ENCODE peak calls at places on chromosomes 4 and X, in six cellular contexts. One of them, this sample, is unnamed.

GRCh38 chr4:185110375-185110823 is 32.7 kb upstream of the SLC25A4 start:
- DNase-seq in NCI-H2081: no peak
- DNase-seq in HEK293T: no peak
- DNase-seq in hypothalamus: no peak
- DNase-seq in IMR-90: no peak
- DNase-seq in activated CD8-positive, alpha-beta memory T cell treated with anti-CD3 and anti-CD28 coated beads for 4 hours: no peak
- DNase-seq in this sample: no peak

GRCh38 chrX:18377802-18378201 is 23.3 kb upstream of the SCML2 start:
- DNase-seq in HEK293T: peak
- DNase-seq in activated CD8-positive, alpha-beta memory T cell treated with anti-CD3 and anti-CD28 coated beads for 4 hours: no peak
- DNase-seq in NCI-H2081: peak
- DNase-seq in hypothalamus: no peak
- DNase-seq in IMR-90: peak
- DNase-seq in this sample: peak

GRCh38 chrX:45756562-45756961 is 555.9 kb upstream of the DIPK2B start:
- DNase-seq in HEK293T: no peak
- DNase-seq in IMR-90: no peak
- DNase-seq in hypothalamus: no peak
- DNase-seq in activated CD8-positive, alpha-beta memory T cell treated with anti-CD3 and anti-CD28 coated beads for 4 hours: no peak
- DNase-seq in NCI-H2081: peak
- DNase-seq in this sample: no peak

GRCh38 chrX:133660356-133660755 is 245.1 kb upstream of the GPC4 start:
- DNase-seq in activated CD8-positive, alpha-beta memory T cell treated with anti-CD3 and anti-CD28 coated beads for 4 hours: no peak
- DNase-seq in NCI-H2081: no peak
- DNase-seq in HEK293T: no peak
- DNase-seq in IMR-90: peak
- DNase-seq in hypothalamus: no peak
- DNase-seq in this sample: no peak

GRCh38 chr4:104352211-104352610 is 142.5 kb downstream of the CXXC4 start:
- DNase-seq in HEK293T: peak
- DNase-seq in activated CD8-positive, alpha-beta memory T cell treated with anti-CD3 and anti-CD28 coated beads for 4 hours: no peak
- DNase-seq in IMR-90: no peak
- DNase-seq in NCI-H2081: no peak
- DNase-seq in hypothalamus: no peak
- DNase-seq in this sample: no peak

GRCh38 chr4:129428454-129428853 is 332.5 kb downstream of the C4orf33 start:
- DNase-seq in IMR-90: no peak
- DNase-seq in hypothalamus: no peak
- DNase-seq in activated CD8-positive, alpha-beta memory T cell treated with anti-CD3 and anti-CD28 coated beads for 4 hours: no peak
- DNase-seq in HEK293T: no peak
- DNase-seq in NCI-H2081: no peak
- DNase-seq in this sample: no peak

GRCh38 chr4:57110635-57111546 is 706 bp upstream of the IGFBP7 start:
- DNase-seq in hypothalamus: peak
- DNase-seq in IMR-90: peak
- DNase-seq in NCI-H2081: no peak
- DNase-seq in activated CD8-positive, alpha-beta memory T cell treated with anti-CD3 and anti-CD28 coated beads for 4 hours: no peak
- DNase-seq in HEK293T: no peak
- DNase-seq in this sample: peak

GRCh38 chr4:98617358-98618047 is 40.9 kb downstream of the TSPAN5 start:
- DNase-seq in hypothalamus: no peak
- DNase-seq in IMR-90: no peak
- DNase-seq in activated CD8-positive, alpha-beta memory T cell treated with anti-CD3 and anti-CD28 coated beads for 4 hours: no peak
- DNase-seq in NCI-H2081: no peak
- DNase-seq in HEK293T: no peak
- DNase-seq in this sample: no peak

GRCh38 chr4:182338059-182338458 is 94.9 kb downstream of the TENM3 start:
- DNase-seq in activated CD8-positive, alpha-beta memory T cell treated with anti-CD3 and anti-CD28 coated beads for 4 hours: no peak
- DNase-seq in HEK293T: no peak
- DNase-seq in IMR-90: no peak
- DNase-seq in NCI-H2081: no peak
- DNase-seq in hypothalamus: no peak
- DNase-seq in this sample: no peak

GRCh38 chr4:94827481-94828110 is 69.8 kb downstream of the BMPR1B start:
- DNase-seq in activated CD8-positive, alpha-beta memory T cell treated with anti-CD3 and anti-CD28 coated beads for 4 hours: no peak
- DNase-seq in hypothalamus: no peak
- DNase-seq in HEK293T: no peak
- DNase-seq in IMR-90: peak
- DNase-seq in NCI-H2081: no peak
- DNase-seq in this sample: peak

GRCh38 chr4:67134616-67135015 is 410.7 kb downstream of the CENPC start:
- DNase-seq in HEK293T: no peak
- DNase-seq in activated CD8-positive, alpha-beta memory T cell treated with anti-CD3 and anti-CD28 coated beads for 4 hours: no peak
- DNase-seq in NCI-H2081: no peak
- DNase-seq in IMR-90: no peak
- DNase-seq in hypothalamus: no peak
- DNase-seq in this sample: no peak

GRCh38 chr4:77692847-77693432 is 87.3 kb downstream of the CXCL13 start:
- DNase-seq in HEK293T: no peak
- DNase-seq in hypothalamus: no peak
- DNase-seq in NCI-H2081: no peak
- DNase-seq in activated CD8-positive, alpha-beta memory T cell treated with anti-CD3 and anti-CD28 coated beads for 4 hours: no peak
- DNase-seq in IMR-90: no peak
- DNase-seq in this sample: no peak

GRCh38 chr4:142406051-142406549 is 440.0 kb downstream of the INPP4B start:
- DNase-seq in activated CD8-positive, alpha-beta memory T cell treated with anti-CD3 and anti-CD28 coated beads for 4 hours: no peak
- DNase-seq in hypothalamus: no peak
- DNase-seq in HEK293T: peak
- DNase-seq in NCI-H2081: no peak
- DNase-seq in IMR-90: no peak
- DNase-seq in this sample: peak

GRCh38 chr4:100117749-100118148 is 72.5 kb downstream of the DDIT4L start:
- DNase-seq in NCI-H2081: no peak
- DNase-seq in activated CD8-positive, alpha-beta memory T cell treated with anti-CD3 and anti-CD28 coated beads for 4 hours: no peak
- DNase-seq in hypothalamus: no peak
- DNase-seq in IMR-90: no peak
- DNase-seq in HEK293T: no peak
- DNase-seq in this sample: no peak